ENCODE peak calls at places on chromosomes 2 and 18, in six cellular contexts. H is SK-N-SH, P is HepG2, F is K562, K is GM12878, V is H1. T is an unnamed sample.

GRCh38 chr2:96859681-96860064 is 1.9 kb upstream of the ANKRD39 start:
- DNase-seq in H (no peak), P (no peak), F (no peak), K (no peak), V (no peak), T (no peak)

GRCh38 chr2:237726401-237726830 is 72.2 kb upstream of the RBM44 start:
- DNase-seq in H (peak; percentile 65), P (no peak), F (no peak), K (no peak), V (no peak), T (no peak)

GRCh38 chr18:28855524-28855923 is 678.6 kb upstream of the CDH2 start:
- DNase-seq in H (no peak), P (no peak), F (no peak), K (no peak), V (no peak), T (no peak)

GRCh38 chr2:161613161-161613560 is 11.1 kb upstream of the SLC4A10 start:
- DNase-seq in H (no peak), P (no peak), F (no peak), K (no peak), V (no peak), T (no peak)

GRCh38 chr2:181163139-181163538 is 182.7 kb downstream of the UBE2E3 start:
- DNase-seq in H (no peak), P (no peak), F (no peak), K (no peak), V (no peak), T (no peak)

GRCh38 chr2:75808039-75808438 is 97.3 kb upstream of the GCFC2 start:
- DNase-seq in H (no peak), P (no peak), F (no peak), K (no peak), V (no peak), T (no peak)

GRCh38 chr2:85791704-85792565 is 38.1 kb downstream of the ATOH8 start:
- DNase-seq in H (no peak), P (no peak), F (no peak), K (no peak), V (no peak), T (no peak)

GRCh38 chr2:53787255-53787910 is 539 bp downstream of the ERLEC1 start:
- DNase-seq in H (peak; percentile 16), P (peak; percentile 30), F (no peak), K (no peak), V (no peak), T (peak; percentile 38)

GRCh38 chr2:157596992-157597681 is 31.5 kb downstream of the ACVR1C start:
- DNase-seq in H (peak; percentile 57), P (no peak), F (no peak), K (no peak), V (peak; percentile 83), T (peak; percentile 9)

GRCh38 chr18:7812431-7813063 is 245.4 kb downstream of the PTPRM start:
- DNase-seq in H (no peak), P (peak; percentile 80), F (no peak), K (no peak), V (no peak), T (no peak)

GRCh38 chr2:241067501-241068135 is 34.5 kb downstream of the MTERF4 start:
- DNase-seq in H (no peak), P (no peak), F (no peak), K (no peak), V (no peak), T (no peak)

GRCh38 chr18:56460590-56460989 is 177.8 kb downstream of the TXNL1 start:
- DNase-seq in H (no peak), P (no peak), F (no peak), K (no peak), V (no peak), T (peak; percentile 86)

GRCh38 chr18:10410472-10411300 is 43.7 kb upstream of the APCDD1 start:
- DNase-seq in H (no peak), P (no peak), F (no peak), K (no peak), V (no peak), T (no peak)

GRCh38 chr2:144712277-144712944 is 192.5 kb upstream of the ZEB2 start:
- DNase-seq in H (no peak), P (no peak), F (no peak), K (no peak), V (no peak), T (no peak)

GRCh38 chr2:234669611-234670010 is 172.7 kb upstream of the ARL4C start:
- DNase-seq in H (no peak), P (no peak), F (no peak), K (no peak), V (peak; percentile 54), T (no peak)

GRCh38 chr2:54457326-54458023 is 1.3 kb downstream of the SPTBN1 start:
- DNase-seq in H (peak; percentile 72), P (peak; percentile 59), F (no peak), K (no peak), V (peak; percentile 69), T (no peak)

GRCh38 chr18:23627325-23627724 is 35.4 kb downstream of the ANKRD29 start:
- DNase-seq in H (no peak), P (peak; percentile 37), F (no peak), K (no peak), V (no peak), T (no peak)

GRCh38 chr2:221389421-221389820 is 182.7 kb downstream of the EPHA4 start:
- DNase-seq in H (no peak), P (no peak), F (no peak), K (no peak), V (no peak), T (no peak)

GRCh38 chr2:88599527-88599926 is 27.7 kb downstream of the EIF2AK3 start:
- DNase-seq in H (no peak), P (no peak), F (peak; percentile 17), K (no peak), V (no peak), T (no peak)

GRCh38 chr2:108316194-108316880 is 27.6 kb downstream of the SULT1C2 start:
- DNase-seq in H (no peak), P (no peak), F (no peak), K (no peak), V (peak; percentile 65), T (no peak)

GRCh38 chr2:236054125-236054524 is 114.1 kb downstream of the GBX2 start:
- DNase-seq in H (peak; percentile 53), P (no peak), F (no peak), K (no peak), V (no peak), T (no peak)

GRCh38 chr2:222421626-222422025 is 2.7 kb upstream of the SGPP2 start:
- DNase-seq in H (no peak), P (no peak), F (no peak), K (no peak), V (no peak), T (no peak)

GRCh38 chr2:133955174-133955573 is 298.7 kb upstream of the MGAT5 start:
- DNase-seq in H (no peak), P (no peak), F (no peak), K (no peak), V (no peak), T (no peak)

GRCh38 chr2:133953524-133953923 is 300.3 kb upstream of the MGAT5 start:
- DNase-seq in H (no peak), P (no peak), F (no peak), K (peak; percentile 51), V (no peak), T (no peak)

GRCh38 chr2:133952896-133953295 is 301.0 kb upstream of the MGAT5 start:
- DNase-seq in H (no peak), P (no peak), F (no peak), K (no peak), V (no peak), T (no peak)

GRCh38 chr2:133956434-133956935 is 297.4 kb upstream of the MGAT5 start:
- DNase-seq in H (no peak), P (no peak), F (no peak), K (no peak), V (no peak), T (no peak)

GRCh38 chr2:133954636-133955035 is 299.2 kb upstream of the MGAT5 start:
- DNase-seq in H (no peak), P (no peak), F (no peak), K (no peak), V (no peak), T (no peak)
- TF ChIP-seq GABPA in H (no peak), P (no peak), F (no peak), K (no peak), V (no peak), T (no peak)

DNA sequence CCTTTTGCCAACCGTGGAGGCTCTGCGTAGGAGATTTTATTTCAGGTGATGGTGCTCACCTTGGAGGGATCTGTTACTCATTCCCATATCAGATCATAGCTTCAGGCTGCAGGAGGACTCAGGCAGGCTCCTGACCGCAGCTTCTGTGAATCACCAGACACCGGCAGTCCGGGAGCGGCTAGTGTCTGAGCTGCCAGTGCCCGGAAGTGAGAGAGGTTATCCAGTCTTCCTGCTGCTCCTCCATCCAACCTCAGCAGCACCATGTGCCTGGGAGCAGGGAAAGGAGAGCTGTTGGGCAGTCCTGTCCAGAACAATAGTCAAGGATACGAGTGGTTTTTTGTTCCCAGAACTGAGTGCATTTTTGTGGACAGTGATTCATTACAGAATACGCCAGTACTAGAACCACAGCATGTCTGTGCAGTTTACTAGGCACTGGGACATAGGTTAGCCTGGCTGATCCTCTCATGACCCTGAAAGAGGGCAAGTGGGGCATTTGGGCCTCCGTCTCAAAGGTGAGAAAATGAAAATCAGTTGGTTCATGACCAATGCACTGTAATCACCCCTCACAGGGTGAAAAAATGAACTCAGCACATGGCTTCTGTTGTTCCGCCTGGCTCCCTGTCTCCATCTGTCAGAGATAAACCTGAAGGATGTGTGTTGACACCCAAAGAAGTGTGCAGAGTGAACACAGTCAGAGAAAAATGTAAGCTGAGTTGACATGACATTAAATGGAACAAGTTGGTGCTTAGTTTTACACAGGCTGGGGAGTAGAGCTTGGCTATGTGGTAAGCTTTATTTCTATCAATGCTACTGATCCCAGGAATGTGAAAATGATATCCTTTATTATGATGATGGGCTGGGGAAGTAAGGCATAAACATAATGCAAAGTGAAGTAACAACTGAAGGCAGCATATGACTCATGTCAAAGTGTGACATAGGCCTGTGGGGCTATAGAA is 12.2 kb downstream of the FHOD3 start:
- DNase-seq in H (peak; percentile 73), P (no peak), F (no peak), K (no peak), V (peak; percentile 42), T (no peak)
- TF ChIP-seq GABPA in H (peak; percentile 45), P (no peak), F (peak; percentile 30), K (no peak), V (no peak), T (no peak)

GRCh38 chr2:10895231-10895630 is 16.5 kb upstream of the KCNF1 start:
- DNase-seq in H (no peak), P (no peak), F (no peak), K (no peak), V (no peak), T (no peak)

GRCh38 chr2:10894264-10894935 is 17.3 kb upstream of the KCNF1 start:
- DNase-seq in H (no peak), P (no peak), F (no peak), K (no peak), V (no peak), T (no peak)

GRCh38 chr2:10900216-10901109 is 11.3 kb upstream of the KCNF1 start:
- DNase-seq in H (peak; percentile 79), P (peak; percentile 72), F (peak; percentile 51), K (no peak), V (no peak), T (peak; percentile 63)

GRCh38 chr2:10901160-10901559 is 10.6 kb upstream of the KCNF1 start:
- DNase-seq in H (no peak), P (no peak), F (no peak), K (no peak), V (no peak), T (no peak)

GRCh38 chr2:10897956-10898355 is 13.8 kb upstream of the KCNF1 start:
- DNase-seq in H (no peak), P (no peak), F (no peak), K (no peak), V (no peak), T (no peak)
- TF ChIP-seq GABPA in H (no peak), P (no peak), F (no peak), K (no peak), V (no peak), T (no peak)

GRCh38 chr2:64818650-64819032 is 164.9 kb upstream of the SERTAD2 start:
- DNase-seq in H (no peak), P (no peak), F (no peak), K (no peak), V (no peak), T (no peak)
- TF ChIP-seq GABPA in H (no peak), P (no peak), F (no peak), K (no peak), V (no peak), T (no peak)